ENCODE peak calls at places on chromosomes 1 and 21, in six cellular contexts. R is endodermal cell; P is renal cortical epithelial cell; X is CD4-positive, alpha-beta T cell; Q is memory B cell; A is Right ventricle myocardium inferior. H is an unnamed sample.

GRCh38 chr21:44892095-44892494 is 18.6 kb upstream of the PTTG1IP start:
- DNase-seq in Q (no peak), P (no peak), R (no peak), A (no peak), X (no peak), H (no peak)

GRCh38 chr1:209723761-209724693 is 19.4 kb downstream of the HSD11B1 start:
- DNase-seq in R (no peak), X (no peak), Q (no peak), A (no peak), P (no peak), H (no peak)

GRCh38 chr1:156794506-156795373 is 21.9 kb downstream of the SH2D2A start:
- DNase-seq in P (no peak), Q (no peak), A (no peak), R (no peak), X (no peak), H (no peak)

GRCh38 chr1:227766015-227766634 is 30.9 kb downstream of the SNAP47 start:
- DNase-seq in P (peak), Q (no peak), R (no peak), X (peak), A (no peak), H (peak)

GRCh38 chr1:185966487-185966886 is 232.3 kb downstream of the HMCN1 start:
- DNase-seq in R (no peak), A (no peak), X (no peak), P (peak), Q (no peak), H (no peak)

GRCh38 chr1:209356909-209357498 is 226.5 kb upstream of the CAMK1G start:
- DNase-seq in Q (no peak), R (no peak), X (no peak), P (no peak), A (no peak), H (no peak)

GRCh38 chr1:218557731-218558130 is 212.6 kb downstream of the TGFB2 start:
- DNase-seq in R (no peak), P (peak), X (no peak), A (no peak), Q (no peak), H (no peak)

GRCh38 chr1:16461681-16462080 is 21.2 kb downstream of the NECAP2 start:
- DNase-seq in R (no peak), A (no peak), P (peak), X (no peak), Q (no peak), H (no peak)

GRCh38 chr1:56788588-56788987 is 30.6 kb downstream of the FYB2 start:
- DNase-seq in X (no peak), P (peak), Q (no peak), A (peak), R (no peak), H (no peak)

GRCh38 chr1:184792450-184792969 is 37.9 kb upstream of the EDEM3 start:
- DNase-seq in P (peak), R (no peak), X (no peak), Q (no peak), A (peak), H (no peak)

GRCh38 chr1:1198423-1199140 is 7.8 kb downstream of the TNFRSF18 start:
- DNase-seq in Q (no peak), X (no peak), R (peak), A (peak), P (no peak), H (no peak)

GRCh38 chr1:60835649-60836048 is 246.7 kb upstream of the NFIA start:
- DNase-seq in P (no peak), X (no peak), A (no peak), R (no peak), Q (no peak), H (no peak)

GRCh38 chr1:231929311-231929710 is 302.7 kb downstream of the DISC1 start:
- DNase-seq in P (peak), R (peak), A (no peak), X (no peak), Q (no peak), H (no peak)

GRCh38 chr1:83856381-83856780 is 142.6 kb downstream of the TTLL7 start:
- DNase-seq in X (no peak), R (no peak), A (no peak), P (no peak), Q (no peak), H (no peak)

GRCh38 chr1:94713472-94714141 is 106.5 kb upstream of the SLC44A3 start:
- DNase-seq in P (peak), A (peak), Q (no peak), R (peak), X (no peak), H (no peak)

GRCh38 chr1:206797534-206798383 is 25.5 kb upstream of the IL10 start:
- DNase-seq in A (no peak), R (peak), X (no peak), Q (no peak), P (no peak), H (no peak)

GRCh38 chr21:28913071-28913470 is 79.6 kb downstream of the LTN1 start:
- DNase-seq in R (no peak), A (no peak), X (no peak), Q (no peak), P (no peak), H (no peak)

GRCh38 chr1:86687595-86687994 is 16.8 kb upstream of the SH3GLB1 start:
- DNase-seq in P (peak), Q (no peak), A (no peak), X (no peak), R (no peak), H (no peak)

GRCh38 chr1:231935856-231936255 is 309.3 kb downstream of the DISC1 start:
- DNase-seq in P (no peak), R (no peak), A (no peak), X (no peak), Q (no peak), H (no peak)

GRCh38 chr21:45405819-45406762 is 1.1 kb downstream of the COL18A1 start:
- DNase-seq in P (peak), R (peak), Q (no peak), A (peak), X (no peak), H (no peak)

GRCh38 chr1:6420594-6421042 is 899 bp upstream of the HES2 start:
- DNase-seq in Q (no peak), A (no peak), P (no peak), R (peak), X (no peak), H (no peak)

GRCh38 chr1:119327436-119328155 is 41.0 kb upstream of the HAO2 start:
- DNase-seq in Q (peak), P (peak), R (peak), X (peak), A (no peak), H (peak)

GRCh38 chr1:154474802-154475201 is 27.2 kb upstream of the TDRD10 start:
- DNase-seq in X (no peak), P (peak), R (no peak), A (no peak), Q (no peak), H (no peak)

GRCh38 chr1:46199233-46199749 is 1.1 kb upstream of the POMGNT1 start:
- DNase-seq in Q (no peak), P (no peak), R (no peak), A (no peak), X (no peak), H (no peak)

GRCh38 chr1:223609961-223610360 is 55.5 kb downstream of the CAPN8 start:
- DNase-seq in Q (no peak), P (no peak), A (no peak), X (no peak), R (no peak), H (no peak)

GRCh38 chr1:14614326-14614725 is 15.8 kb downstream of the KAZN start:
- DNase-seq in R (no peak), Q (no peak), A (no peak), X (no peak), P (no peak), H (no peak)

GRCh38 chr1:110171134-110171733 is 20.9 kb downstream of the SLC6A17 start:
- DNase-seq in A (no peak), R (no peak), X (no peak), Q (no peak), P (peak), H (no peak)

GRCh38 chr1:205961405-205961804 is 18.1 kb upstream of the SLC26A9 start:
- DNase-seq in X (no peak), Q (no peak), P (peak), A (no peak), R (no peak), H (no peak)

GRCh38 chr1:40699787-40700186 is 8.3 kb downstream of the NFYC start:
- DNase-seq in A (no peak), P (no peak), Q (no peak), X (no peak), R (no peak), H (no peak)

GRCh38 chr1:52157582-52157981 is 15.7 kb downstream of the ZFYVE9 start:
- DNase-seq in A (no peak), R (no peak), P (no peak), X (no peak), Q (no peak), H (no peak)

GRCh38 chr1:111516008-111516535 is 12.6 kb upstream of the ADORA3 start:
- DNase-seq in A (peak), P (peak), R (peak), X (peak), Q (peak), H (no peak)